ENCODE peak calls at places on chromosomes 11 and 22, in six cellular contexts. M is HS-27A; B is H54; U is AG08396; F is stimulated activated naive CD4-positive, alpha-beta T cell; K is EH. C is an unnamed sample.

GRCh38 chr11:122778148-122778547 is 60.2 kb upstream of the CRTAM start:
- DNase-seq in M (no peak), B (peak; percentile 26), U (no peak), F (no peak), K (peak; percentile 41), C (peak; percentile 38)

GRCh38 chr11:35281169-35281591 is 138.2 kb downstream of the SLC1A2 start:
- DNase-seq in M (no peak), B (no peak), U (no peak), F (no peak), K (no peak), C (no peak)

GRCh38 chr11:33724644-33725035 is 11.6 kb downstream of the CD59 start:
- DNase-seq in M (no peak), B (no peak), U (no peak), F (no peak), K (no peak), C (no peak)

GRCh38 chr11:10117709-10118341 is 176.2 kb downstream of the SBF2 start:
- DNase-seq in M (no peak), B (no peak), U (no peak), F (no peak), K (peak; percentile 82), C (peak; percentile 64)

GRCh38 chr22:36385491-36386350 is 2.0 kb downstream of the MYH9 start:
- DNase-seq in M (no peak), B (no peak), U (no peak), F (peak; percentile 69), K (peak; percentile 70), C (no peak)

GRCh38 chr22:29994027-29994715 is 86.1 kb upstream of the HORMAD2 start:
- DNase-seq in M (no peak), B (no peak), U (no peak), F (no peak), K (peak; percentile 83), C (peak; percentile 92)

GRCh38 chr11:14288189-14288935 is 70.6 kb downstream of the RRAS2 start:
- DNase-seq in M (no peak), B (no peak), U (peak; percentile 60), F (no peak), K (peak; percentile 90), C (peak; percentile 81)

GRCh38 chr11:35321532-35322320 is 97.6 kb downstream of the SLC1A2 start:
- DNase-seq in M (no peak), B (no peak), U (peak; percentile 41), F (no peak), K (peak; percentile 87), C (peak; percentile 82)

GRCh38 chr11:23502821-23503220 is 642.5 kb upstream of the CCDC179 start:
- DNase-seq in M (peak; percentile 29), B (no peak), U (peak; percentile 5), F (no peak), K (peak; percentile 1), C (peak; percentile 44)

GRCh38 chr22:48438096-48438495 is 1389.6 kb downstream of the BRD1 start:
- DNase-seq in M (no peak), B (no peak), U (no peak), F (no peak), K (no peak), C (no peak)

GRCh38 chr11:41018224-41018623 is 441.2 kb downstream of the LRRC4C start:
- DNase-seq in M (no peak), B (no peak), U (no peak), F (no peak), K (no peak), C (no peak)

GRCh38 chr11:12205330-12205729 is 94.9 kb downstream of the MICAL2 start:
- DNase-seq in M (peak; percentile 49), B (no peak), U (no peak), F (no peak), K (peak; percentile 74), C (peak; percentile 72)

GRCh38 chr22:50724616-50725015 is 13.4 kb upstream of the ACR start:
- DNase-seq in M (no peak), B (no peak), U (no peak), F (no peak), K (no peak), C (no peak)